ENCODE peak calls at places on chromosomes 11 and 22, in five cellular contexts. One of them, this sample, is unnamed.

GRCh38 chr11:73388241-73389133 is 12.3 kb downstream of the RELT start:
- DNase-seq in tibial nerve: no peak
- DNase-seq in GM13976: no peak
- DNase-seq in nephron progenitor cell: no peak
- DNase-seq in GM12865: no peak
- DNase-seq in this sample: peak; percentile 56

GRCh38 chr11:123800041-123800440 is 6.1 kb downstream of the OR6M1 start:
- DNase-seq in GM13976: no peak
- DNase-seq in tibial nerve: no peak
- DNase-seq in GM12865: no peak
- DNase-seq in nephron progenitor cell: no peak
- DNase-seq in this sample: peak; percentile 67

GRCh38 chr11:69364901-69365300 is 70.9 kb downstream of the MYEOV start:
- DNase-seq in GM13976: no peak
- DNase-seq in tibial nerve: no peak
- DNase-seq in GM12865: no peak
- DNase-seq in nephron progenitor cell: no peak
- DNase-seq in this sample: no peak

GRCh38 chr11:117570701-117571100 is 226.3 kb downstream of the DSCAML1 start:
- DNase-seq in GM12865: no peak
- DNase-seq in nephron progenitor cell: no peak
- DNase-seq in GM13976: no peak
- DNase-seq in tibial nerve: no peak
- DNase-seq in this sample: no peak

GRCh38 chr11:114309517-114309916 is 13.3 kb downstream of the NNMT start:
- DNase-seq in tibial nerve: no peak
- DNase-seq in GM13976: no peak
- DNase-seq in GM12865: no peak
- DNase-seq in nephron progenitor cell: no peak
- DNase-seq in this sample: no peak

GRCh38 chr11:130710022-130710421 is 206.3 kb downstream of the SNX19 start:
- DNase-seq in nephron progenitor cell: no peak
- DNase-seq in tibial nerve: no peak
- DNase-seq in GM13976: no peak
- DNase-seq in GM12865: no peak
- DNase-seq in this sample: no peak

GRCh38 chr11:20355221-20356219 is 8.0 kb upstream of the HTATIP2 start:
- DNase-seq in GM12865: peak; percentile 59
- DNase-seq in nephron progenitor cell: peak; percentile 35
- DNase-seq in tibial nerve: no peak
- DNase-seq in GM13976: no peak
- DNase-seq in this sample: peak; percentile 64

GRCh38 chr11:75509201-75509600 is 16.5 kb downstream of the GDPD5 start:
- DNase-seq in nephron progenitor cell: no peak
- DNase-seq in GM13976: no peak
- DNase-seq in GM12865: no peak
- DNase-seq in tibial nerve: no peak
- DNase-seq in this sample: no peak

GRCh38 chr11:120061761-120062560 is 76.0 kb downstream of the TRIM29 start:
- DNase-seq in GM13976: no peak
- DNase-seq in tibial nerve: no peak
- DNase-seq in GM12865: no peak
- DNase-seq in nephron progenitor cell: peak; percentile 74
- DNase-seq in this sample: peak; percentile 36

GRCh38 chr22:20128902-20129746 is 2.5 kb upstream of the ZDHHC8 start:
- DNase-seq in nephron progenitor cell: no peak
- DNase-seq in tibial nerve: no peak
- DNase-seq in GM12865: peak; percentile 41
- DNase-seq in GM13976: no peak
- DNase-seq in this sample: peak; percentile 54

GRCh38 chr22:33357894-33358440 is 299.8 kb upstream of the SYN3 start:
- DNase-seq in GM12865: no peak
- DNase-seq in GM13976: no peak
- DNase-seq in nephron progenitor cell: no peak
- DNase-seq in tibial nerve: no peak
- DNase-seq in this sample: no peak

GRCh38 chr11:74070713-74071506 is 62.0 kb upstream of the UCP3 start:
- DNase-seq in tibial nerve: no peak
- DNase-seq in GM13976: no peak
- DNase-seq in GM12865: no peak
- DNase-seq in nephron progenitor cell: no peak
- DNase-seq in this sample: no peak

GRCh38 chr11:8261921-8262551 is 1.6 kb downstream of the LMO1 start:
- DNase-seq in GM12865: no peak
- DNase-seq in nephron progenitor cell: no peak
- DNase-seq in tibial nerve: no peak
- DNase-seq in GM13976: no peak
- DNase-seq in this sample: no peak

GRCh38 chr11:2149471-2150205 is 10.4 kb upstream of the IGF2 start:
- DNase-seq in GM13976: no peak
- DNase-seq in tibial nerve: no peak
- DNase-seq in nephron progenitor cell: no peak
- DNase-seq in GM12865: no peak
- DNase-seq in this sample: no peak

GRCh38 chr22:29320546-29320945 is 5.0 kb upstream of the RASL10A start:
- DNase-seq in GM12865: no peak
- DNase-seq in nephron progenitor cell: no peak
- DNase-seq in GM13976: no peak
- DNase-seq in tibial nerve: no peak
- DNase-seq in this sample: no peak

GRCh38 chr11:126492331-126492730 is 136.8 kb downstream of the ST3GAL4 start:
- DNase-seq in GM13976: no peak
- DNase-seq in nephron progenitor cell: no peak
- DNase-seq in tibial nerve: no peak
- DNase-seq in GM12865: no peak
- DNase-seq in this sample: no peak

GRCh38 chr11:17610402-17610894 is 63.4 kb downstream of the OTOG start:
- DNase-seq in GM13976: no peak
- DNase-seq in nephron progenitor cell: no peak
- DNase-seq in tibial nerve: no peak
- DNase-seq in GM12865: no peak
- DNase-seq in this sample: peak; percentile 25

GRCh38 chr11:71542856-71543743 is 5.1 kb upstream of the KRTAP5-9 start:
- DNase-seq in nephron progenitor cell: no peak
- DNase-seq in GM12865: peak; percentile 82
- DNase-seq in GM13976: no peak
- DNase-seq in tibial nerve: no peak
- DNase-seq in this sample: no peak

GRCh38 chr11:59158206-59159068 is 13.5 kb upstream of the DTX4 start:
- DNase-seq in GM12865: peak; percentile 86
- DNase-seq in tibial nerve: peak; percentile 77
- DNase-seq in nephron progenitor cell: peak; percentile 58
- DNase-seq in GM13976: peak; percentile 66
- DNase-seq in this sample: peak; percentile 53

GRCh38 chr11:45062974-45063635 is 83.3 kb upstream of the PRDM11 start:
- DNase-seq in GM13976: no peak
- DNase-seq in nephron progenitor cell: no peak
- DNase-seq in GM12865: no peak
- DNase-seq in tibial nerve: no peak
- DNase-seq in this sample: no peak

GRCh38 chr22:44575344-44576268 is 77.6 kb upstream of the RTL6 start:
- DNase-seq in GM12865: no peak
- DNase-seq in tibial nerve: no peak
- DNase-seq in nephron progenitor cell: no peak
- DNase-seq in GM13976: no peak
- DNase-seq in this sample: no peak

GRCh38 chr22:39532215-39533071 is at the start of gene RPS19BP1:
- DNase-seq in GM12865: peak; percentile 100
- DNase-seq in GM13976: peak; percentile 96
- DNase-seq in nephron progenitor cell: peak; percentile 99
- DNase-seq in tibial nerve: peak; percentile 99
- DNase-seq in this sample: peak; percentile 98
- TF ChIP-seq CTCF in GM12865: no peak
- TF ChIP-seq CTCF in GM13976: no peak
- TF ChIP-seq CTCF in nephron progenitor cell: no peak
- TF ChIP-seq CTCF in tibial nerve: no peak
- TF ChIP-seq CTCF in this sample: no peak

DNA sequence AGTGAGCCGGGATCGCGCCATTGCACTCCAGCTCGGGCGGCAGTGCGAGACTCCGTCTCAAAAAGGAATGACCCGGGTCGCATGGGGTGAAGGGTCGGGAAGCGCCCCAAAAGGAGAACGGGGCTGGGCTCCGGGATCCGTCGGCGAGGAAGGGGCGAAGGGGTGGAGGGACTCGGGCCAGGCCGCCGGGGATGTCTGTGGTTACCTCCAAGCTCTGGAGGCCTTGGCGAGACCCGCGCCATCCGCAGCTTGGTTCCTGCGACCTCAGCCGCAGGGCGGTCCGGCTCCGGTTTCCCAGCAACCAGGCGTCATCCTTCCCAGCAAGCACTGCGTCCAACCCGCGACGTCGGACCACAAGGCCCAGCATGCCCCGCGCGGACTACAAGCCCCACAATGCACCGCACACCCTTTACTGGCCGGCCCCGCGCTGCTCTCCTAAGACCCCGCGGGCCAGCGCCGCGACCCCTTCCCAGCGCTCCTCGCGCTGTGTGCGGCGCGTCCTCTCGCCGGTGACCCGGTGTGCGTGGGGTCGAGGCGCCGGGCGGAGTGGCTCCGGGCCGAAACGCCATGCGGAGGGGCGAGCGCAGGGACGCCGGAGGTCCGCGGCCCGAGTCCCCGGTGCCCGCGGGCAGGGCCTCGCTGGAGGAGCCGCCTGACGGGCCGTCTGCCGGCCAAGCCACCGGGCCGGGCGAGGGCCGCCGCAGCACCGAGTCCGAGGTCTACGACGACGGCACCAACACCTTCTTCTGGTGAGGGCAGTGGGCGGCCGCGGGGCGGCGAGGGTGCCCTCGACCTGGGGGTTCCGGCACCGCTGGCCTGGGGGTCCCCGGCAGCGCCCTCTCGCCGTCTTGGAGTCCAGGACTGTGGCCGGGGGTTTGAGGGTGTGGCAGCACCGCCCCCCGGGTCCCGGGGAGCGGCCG is at the start of gene PTDSS2:
- DNase-seq in GM13976: peak; percentile 96
- DNase-seq in nephron progenitor cell: peak; percentile 97
- DNase-seq in tibial nerve: peak; percentile 96
- DNase-seq in GM12865: peak; percentile 98
- DNase-seq in this sample: peak; percentile 98
- TF ChIP-seq CTCF in GM13976: no peak
- TF ChIP-seq CTCF in nephron progenitor cell: no peak
- TF ChIP-seq CTCF in tibial nerve: no peak
- TF ChIP-seq CTCF in GM12865: no peak
- TF ChIP-seq CTCF in this sample: no peak

DNA sequence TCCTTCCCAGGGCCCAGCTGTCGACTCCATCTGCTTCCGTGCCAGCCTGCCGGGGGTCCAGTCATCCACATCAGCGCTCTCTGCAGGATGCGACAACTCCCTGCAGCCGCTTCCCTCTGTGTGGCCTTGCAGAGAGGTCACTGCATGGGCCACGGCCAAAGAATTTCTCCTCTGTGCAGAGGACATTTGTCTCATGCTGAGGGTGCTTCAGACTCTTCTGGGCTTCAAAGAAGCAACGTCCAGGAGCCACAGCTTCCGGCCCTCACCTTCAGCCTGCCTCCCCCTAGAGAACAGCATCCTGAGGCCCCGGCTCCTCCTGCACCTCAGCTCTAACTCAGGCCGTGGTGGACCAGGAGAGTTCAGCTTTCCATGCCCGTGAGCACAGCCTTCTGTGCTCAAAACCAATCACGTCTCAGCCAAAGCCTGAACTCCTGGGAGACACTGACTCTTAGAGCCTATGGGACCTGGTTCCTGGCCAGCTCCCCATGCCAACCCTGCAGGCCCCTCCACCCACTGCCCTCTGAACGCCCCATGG is 258.9 kb downstream of the BRD1 start:
- DNase-seq in GM13976: no peak
- DNase-seq in tibial nerve: no peak
- DNase-seq in GM12865: no peak
- DNase-seq in nephron progenitor cell: no peak
- DNase-seq in this sample: no peak
- TF ChIP-seq CTCF in GM13976: no peak
- TF ChIP-seq CTCF in tibial nerve: no peak
- TF ChIP-seq CTCF in GM12865: no peak
- TF ChIP-seq CTCF in nephron progenitor cell: no peak
- TF ChIP-seq CTCF in this sample: no peak

DNA sequence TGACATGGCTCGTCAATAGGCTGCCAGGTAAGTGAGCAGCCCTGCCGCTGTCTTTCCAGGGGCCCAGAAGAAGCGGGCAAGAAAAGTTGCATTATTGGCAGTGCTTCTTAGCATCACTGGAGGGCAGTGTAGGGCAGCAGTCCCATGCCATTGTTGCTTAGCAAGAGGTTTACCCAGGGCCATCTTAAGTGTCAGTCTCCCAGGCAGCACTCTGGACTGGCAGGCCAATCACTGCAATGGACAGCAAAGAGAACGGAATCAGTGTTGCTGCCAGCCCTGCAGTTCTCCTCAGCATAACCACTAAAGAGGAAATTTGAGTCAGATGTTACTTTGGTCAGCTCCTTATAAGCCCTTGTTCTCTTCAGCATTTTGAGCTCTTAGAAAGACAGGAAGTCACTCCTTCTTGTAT is 13.4 kb upstream of the GRK2 start:
- DNase-seq in GM13976: no peak
- DNase-seq in GM12865: peak; percentile 61
- DNase-seq in tibial nerve: no peak
- DNase-seq in nephron progenitor cell: no peak
- DNase-seq in this sample: peak; percentile 23
- TF ChIP-seq CTCF in GM13976: peak; percentile 22
- TF ChIP-seq CTCF in GM12865: peak; percentile 27
- TF ChIP-seq CTCF in tibial nerve: peak; percentile 23
- TF ChIP-seq CTCF in nephron progenitor cell: peak; percentile 17
- TF ChIP-seq CTCF in this sample: no peak

GRCh38 chr11:35383953-35384352 is 35.4 kb downstream of the SLC1A2 start:
- DNase-seq in GM13976: no peak
- DNase-seq in GM12865: no peak
- DNase-seq in nephron progenitor cell: no peak
- DNase-seq in tibial nerve: no peak
- DNase-seq in this sample: no peak

GRCh38 chr11:35388054-35388453 is 31.3 kb downstream of the SLC1A2 start:
- DNase-seq in GM12865: no peak
- DNase-seq in tibial nerve: no peak
- DNase-seq in nephron progenitor cell: no peak
- DNase-seq in GM13976: no peak
- DNase-seq in this sample: no peak

GRCh38 chr11:35389897-35390462 is 29.4 kb downstream of the SLC1A2 start:
- DNase-seq in GM12865: peak; percentile 31
- DNase-seq in GM13976: peak; percentile 36
- DNase-seq in nephron progenitor cell: no peak
- DNase-seq in tibial nerve: no peak
- DNase-seq in this sample: no peak

GRCh38 chr11:35389112-35389511 is 30.2 kb downstream of the SLC1A2 start:
- DNase-seq in GM12865: no peak
- DNase-seq in tibial nerve: no peak
- DNase-seq in nephron progenitor cell: no peak
- DNase-seq in GM13976: no peak
- DNase-seq in this sample: no peak

DNA sequence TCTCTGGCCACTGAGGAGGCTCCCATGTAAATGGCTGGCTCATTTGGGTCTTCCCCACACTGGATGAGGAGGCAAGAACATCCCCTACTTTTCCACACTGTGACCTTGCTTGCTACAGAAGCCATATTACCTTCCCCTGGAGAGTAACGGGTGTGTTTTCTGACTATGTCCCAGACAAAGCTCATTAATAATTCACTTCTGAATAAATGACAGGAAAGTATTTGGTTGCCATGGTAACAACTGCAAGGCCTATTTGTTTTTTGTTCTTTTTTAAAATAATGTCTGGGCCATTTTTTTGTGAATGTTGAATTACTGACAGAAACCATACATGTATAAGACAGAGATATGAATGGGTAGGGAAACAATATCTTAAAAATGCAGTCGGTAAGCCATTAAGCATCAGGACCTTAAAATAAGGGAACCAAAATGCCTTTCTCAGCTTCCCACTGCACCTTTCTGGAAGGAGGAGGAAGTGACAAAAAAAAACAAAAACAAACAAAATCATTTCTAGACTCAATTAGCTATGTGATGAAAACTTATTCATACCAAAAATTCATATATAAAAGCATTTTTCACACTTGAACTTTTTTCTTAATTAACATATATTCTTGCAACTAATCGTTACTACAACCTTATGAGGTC is 31.9 kb downstream of the SLC1A2 start:
- DNase-seq in tibial nerve: no peak
- DNase-seq in GM13976: no peak
- DNase-seq in GM12865: no peak
- DNase-seq in nephron progenitor cell: no peak
- DNase-seq in this sample: no peak
- TF ChIP-seq CTCF in tibial nerve: no peak
- TF ChIP-seq CTCF in GM13976: no peak
- TF ChIP-seq CTCF in GM12865: no peak
- TF ChIP-seq CTCF in nephron progenitor cell: no peak
- TF ChIP-seq CTCF in this sample: no peak